ENCODE peak calls at places on chromosomes 16 and 17, in five cellular contexts. V, W, F, X and C are unnamed samples.

GRCh38 chr17:74571894-74572293 is 4.6 kb upstream of the CD300H start:
- DNase-seq in V (no peak), F (no peak), W (no peak), X (no peak), C (no peak)

GRCh38 chr16:88633684-88634140 is 4.7 kb upstream of the IL17C start:
- DNase-seq in V (peak; percentile 60), W (no peak), F (peak; percentile 73), X (peak; percentile 68), C (peak; percentile 13)

GRCh38 chr16:46857261-46857962 is 26.4 kb upstream of the C16orf87 start:
- DNase-seq in X (peak; percentile 61), V (peak; percentile 63), F (no peak), W (peak; percentile 26), C (peak; percentile 82)

GRCh38 chr16:74982303-74982702 is 2.6 kb downstream of the WDR59 start:
- DNase-seq in W (no peak), X (no peak), V (no peak), F (no peak), C (no peak)

GRCh38 chr16:67718668-67719047 is 458 bp downstream of the GFOD2 start:
- DNase-seq in V (no peak), X (no peak), W (no peak), F (no peak), C (no peak)

GRCh38 chr17:79562117-79562805 is 48.6 kb downstream of the RBFOX3 start:
- DNase-seq in V (peak; percentile 67), F (no peak), W (no peak), X (no peak), C (no peak)

GRCh38 chr16:69566437-69567030 is 768 bp downstream of the NFAT5 start:
- DNase-seq in F (peak; percentile 70), X (peak; percentile 79), W (no peak), V (peak; percentile 69), C (peak; percentile 68)

GRCh38 chr17:15882058-15882720 is 62.7 kb upstream of the ADORA2B start:
- DNase-seq in W (no peak), X (no peak), V (no peak), F (peak; percentile 61), C (no peak)

GRCh38 chr16:86065711-86066110 is 166.7 kb downstream of the IRF8 start:
- DNase-seq in W (no peak), F (no peak), V (no peak), X (no peak), C (no peak)

GRCh38 chr17:3710951-3711383 is 12.7 kb upstream of the HASPIN start:
- DNase-seq in V (no peak), F (no peak), X (no peak), W (no peak), C (peak; percentile 71)

GRCh38 chr17:47869114-47869513 is 18.2 kb upstream of the SP6 start:
- DNase-seq in V (no peak), X (no peak), W (no peak), F (no peak), C (no peak)

GRCh38 chr17:19301274-19301946 is 61.1 kb downstream of the B9D1 start:
- DNase-seq in X (no peak), W (no peak), F (no peak), V (no peak), C (no peak)
- H3K27ac ChIP-seq in X (no peak overlapping the region), W (no peak overlapping the region), F (no peak overlapping the region), V (no peak overlapping the region), C (no peak overlapping the region)

GRCh38 chr16:81526935-81527334 is 82.3 kb downstream of the CMIP start:
- DNase-seq in X (peak; percentile 53), W (no peak), V (no peak), F (no peak), C (peak; percentile 27)

GRCh38 chr16:81528258-81528657 is 83.7 kb downstream of the CMIP start:
- DNase-seq in X (no peak), F (no peak), V (no peak), W (no peak), C (no peak)

GRCh38 chr16:81524382-81524781 is 79.8 kb downstream of the CMIP start:
- DNase-seq in F (no peak), W (no peak), V (no peak), X (no peak), C (no peak)

GRCh38 chr16:81527477-81528178 is 83.0 kb downstream of the CMIP start:
- DNase-seq in X (no peak), V (no peak), W (no peak), F (no peak), C (no peak)

GRCh38 chr16:81526199-81526598 is 81.6 kb downstream of the CMIP start:
- DNase-seq in W (no peak), V (no peak), X (no peak), F (no peak), C (peak; percentile 20)
- TF ChIP-seq RAD21 in W (no peak), V (no peak), X (no peak), F (no peak), C (no peak)

DNA sequence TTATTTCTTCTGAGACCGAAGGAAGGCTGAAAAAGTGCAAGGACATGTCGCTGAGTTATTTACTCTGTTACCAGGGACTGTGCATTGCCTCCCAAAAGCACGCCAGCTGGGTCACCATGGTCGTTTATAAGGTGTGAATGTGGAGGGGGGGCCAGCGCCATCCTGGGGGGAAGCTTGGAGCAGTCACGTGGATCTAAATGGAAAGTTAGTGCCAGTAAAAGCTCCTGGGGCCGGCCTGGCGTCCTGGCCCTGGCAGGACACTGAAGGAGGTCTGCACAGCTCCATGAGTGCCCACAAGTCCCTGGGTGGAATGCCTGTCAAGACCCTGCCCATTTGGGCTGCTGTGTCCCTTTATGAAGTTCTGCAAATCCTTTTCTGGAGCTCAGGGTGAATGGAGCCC is 82.6 kb downstream of the C16orf95 start:
- DNase-seq in F (no peak), X (no peak), W (no peak), V (no peak), C (no peak)
- H3K4me1 ChIP-seq in F (no peaks in the 10 kb centered on the region), X (no peaks in the 10 kb centered on the region), W (peaks cover 12% of the 10 kb centered on the region), V (no peaks in the 10 kb centered on the region), C (no peaks in the 10 kb centered on the region)

GRCh38 chr17:38921756-38922411 is 3.5 kb upstream of the LASP1NB start:
- DNase-seq in V (no peak), X (no peak), W (no peak), F (peak; percentile 48), C (no peak)
- H3K27ac ChIP-seq in V (peak overlapping the region; percentile 67), X (no peak overlapping the region), W (no peak overlapping the region), F (peak overlapping the region; percentile 53), C (peak overlapping the region; percentile 4)

DNA sequence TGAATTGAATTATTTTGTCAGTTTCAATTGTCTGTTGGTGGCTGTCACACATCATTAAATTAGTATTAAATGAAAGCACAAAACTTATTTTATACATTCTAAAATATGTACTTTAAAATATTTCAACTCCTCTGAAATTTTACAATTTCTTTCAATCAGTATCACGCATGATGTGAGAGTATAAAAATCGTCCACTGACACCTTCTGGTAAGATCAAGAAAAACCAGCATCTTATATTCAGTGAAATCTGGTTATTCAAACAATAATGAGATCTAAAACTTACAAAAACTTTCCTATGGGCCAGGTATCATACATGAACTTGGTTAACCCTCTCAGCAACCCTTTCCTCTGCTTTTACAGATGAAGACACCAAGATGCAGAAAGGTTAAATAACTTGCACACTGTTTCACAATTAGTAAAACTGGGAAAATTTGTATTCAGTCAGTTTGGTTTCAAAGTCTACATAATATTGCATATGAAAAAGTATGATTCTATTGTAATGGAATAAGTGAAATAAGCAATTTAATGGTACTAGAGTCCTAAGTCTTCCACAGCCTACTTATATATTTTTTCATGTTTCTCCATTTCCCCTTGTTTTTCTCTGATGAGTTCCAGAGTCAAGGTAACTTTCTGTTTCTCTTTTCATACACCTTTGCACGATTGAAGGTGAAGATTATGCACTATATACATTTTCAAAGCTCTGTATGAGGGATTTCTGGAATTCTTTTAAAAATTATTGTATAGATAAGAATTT is 58.7 kb downstream of the EFCAB5 start:
- DNase-seq in F (no peak), V (no peak), W (no peak), X (peak; percentile 27), C (no peak)
- TF ChIP-seq RAD21 in F (no peak), V (peak; percentile 46), W (peak; percentile 50), X (peak; percentile 55), C (no peak)

DNA sequence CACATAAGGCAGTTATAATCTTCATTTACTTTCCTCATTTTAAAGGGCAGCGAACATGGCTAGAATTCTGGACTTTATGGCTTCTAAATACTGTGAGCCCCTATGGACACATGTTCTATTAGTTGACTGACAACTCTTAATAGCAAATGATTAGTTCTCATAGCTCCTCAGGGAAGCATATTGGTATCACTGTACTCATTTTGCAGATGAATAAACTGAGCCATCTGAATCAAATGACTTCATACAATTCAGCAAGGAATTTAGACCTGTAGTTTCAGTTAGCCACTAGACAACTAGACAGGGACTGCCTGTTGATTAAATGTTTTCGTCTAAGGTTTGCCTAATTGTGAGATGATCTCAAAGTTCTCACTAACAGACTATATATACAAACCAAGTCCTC is 9.7 kb downstream of the TOB1 start:
- DNase-seq in W (no peak), X (no peak), F (no peak), V (no peak), C (no peak)
- H3K4me1 ChIP-seq in W (peaks cover 11% of the 10 kb centered on the region), X (peaks cover 30% of the 10 kb centered on the region), F (peaks cover 4% of the 10 kb centered on the region), V (no peaks in the 10 kb centered on the region), C (peaks cover 2% of the 10 kb centered on the region)

GRCh38 chr17:703081-703875 is 11.4 kb downstream of the VPS53 start:
- DNase-seq in V (no peak), X (no peak), W (no peak), F (no peak), C (peak; percentile 49)

GRCh38 chr17:700504-701094 is 14.0 kb downstream of the VPS53 start:
- DNase-seq in W (peak; percentile 21), X (peak; percentile 35), V (peak; percentile 58), F (no peak), C (peak; percentile 53)

GRCh38 chr17:697682-698081 is 17.0 kb downstream of the VPS53 start:
- DNase-seq in F (no peak), V (peak; percentile 68), X (no peak), W (no peak), C (no peak)

GRCh38 chr17:696412-696811 is 18.2 kb downstream of the VPS53 start:
- DNase-seq in F (no peak), X (no peak), V (peak; percentile 27), W (no peak), C (no peak)

DNA sequence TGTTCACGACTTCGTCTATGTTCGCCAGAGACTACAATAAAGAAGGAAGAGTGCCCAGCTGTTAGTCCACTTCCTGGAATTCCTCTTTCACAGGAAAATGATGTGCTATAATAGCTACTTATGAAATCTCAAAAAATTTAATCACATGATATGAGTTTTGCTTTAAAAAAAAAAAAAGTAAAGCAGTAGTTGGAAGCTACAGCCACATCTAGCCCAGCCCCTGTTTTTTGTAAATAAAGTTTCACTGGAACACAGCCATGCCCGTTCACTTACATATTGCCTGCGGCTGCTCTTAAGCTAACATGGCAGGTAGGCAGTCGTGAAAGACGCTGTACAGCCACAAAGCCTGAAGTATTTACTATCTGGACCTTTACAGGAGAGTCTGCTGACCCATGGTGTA is 15.3 kb downstream of the VPS53 start:
- DNase-seq in W (no peak), V (no peak), X (no peak), F (no peak), C (no peak)
- H3K27ac ChIP-seq in W (no peak overlapping the region), V (peak overlapping the region; percentile 11), X (no peak overlapping the region), F (no peak overlapping the region), C (no peak overlapping the region)

DNA sequence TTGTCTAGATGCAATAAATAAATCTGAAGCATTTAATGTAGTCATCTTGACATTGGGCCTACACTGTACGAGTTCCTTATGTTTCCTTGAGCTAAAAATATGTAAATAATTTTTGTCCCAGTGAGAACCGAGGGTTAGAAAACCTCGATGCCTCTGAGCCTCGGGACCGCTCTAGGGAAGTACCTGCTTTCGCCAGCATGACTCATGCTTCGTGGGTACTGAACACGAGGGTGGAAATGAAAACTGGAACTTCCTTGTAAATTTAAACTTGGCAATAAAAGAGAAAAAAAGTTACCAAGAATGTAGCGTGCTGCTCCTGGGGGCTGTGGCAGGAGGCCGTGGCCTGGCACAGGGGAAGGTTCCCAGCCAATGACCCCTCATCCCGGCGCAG is 74.1 kb downstream of the SOCS1 start:
- DNase-seq in V (no peak), X (no peak), W (no peak), F (no peak), C (peak; percentile 61)
- TF ChIP-seq RAD21 in V (no peak), X (no peak), W (no peak), F (no peak), C (no peak)